ENCODE peak calls at places on chromosomes 3 and 15, in four cellular contexts. S is stimulated activated CD8-positive, alpha-beta memory T cell treated with anti-CD3 and anti-CD28 coated beads, Interleukin-7, amount 100 ng/mL, for 1 hour; E is activated T-cell treated with anti-CD3 and anti-CD28 coated beads, Interleukin-2, amount 50 U/mL, for 72 hours; J is iris pigment epithelial cell. L is an unnamed sample.

GRCh38 chr15:65824031-65824743 is 32.1 kb upstream of the DENND4A start:
- DNase-seq in E (no peak), S (no peak), J (peak), L (peak)

GRCh38 chr3:178434206-178434805 is 101.9 kb upstream of the KCNMB2 start:
- DNase-seq in J (peak), S (no peak), E (no peak), L (no peak)

GRCh38 chr3:194686816-194687637 is 1.3 kb downstream of the FAM43A start:
- DNase-seq in E (peak), J (peak), S (no peak), L (peak)

GRCh38 chr3:72069543-72069942 is 284.6 kb upstream of the PROK2 start:
- DNase-seq in J (no peak), S (no peak), E (no peak), L (no peak)

GRCh38 chr3:33008282-33008681 is 56.8 kb downstream of the CCR4 start:
- DNase-seq in J (no peak), E (no peak), S (no peak), L (no peak)

GRCh38 chr15:85800460-85801123 is 5.9 kb upstream of the KLHL25 start:
- DNase-seq in J (peak), S (no peak), E (no peak), L (peak)

GRCh38 chr3:131880948-131881347 is 153.9 kb downstream of the CPNE4 start:
- DNase-seq in J (no peak), E (no peak), S (no peak), L (no peak)

GRCh38 chr3:182325213-182325941 is 467.9 kb upstream of the ATP11B start:
- DNase-seq in S (no peak), J (peak), E (no peak), L (no peak)

GRCh38 chr3:94349310-94349848 is 286.5 kb downstream of the NSUN3 start:
- DNase-seq in S (no peak), J (no peak), E (no peak), L (no peak)

GRCh38 chr3:51716805-51717204 is 9.9 kb downstream of the GRM2 start:
- DNase-seq in S (no peak), E (no peak), J (no peak), L (no peak)

GRCh38 chr3:45064512-45065372 is 38.6 kb downstream of the CLEC3B start:
- DNase-seq in J (peak), E (peak), S (no peak), L (peak)

GRCh38 chr3:24119321-24119751 is 174.2 kb downstream of the NR1D2 start:
- DNase-seq in J (peak), S (no peak), E (no peak), L (peak)

GRCh38 chr3:161163297-161163696 is 57.8 kb upstream of the NMD3 start:
- DNase-seq in E (no peak), J (peak), S (no peak), L (peak)

GRCh38 chr3:141945726-141946125 is 69.3 kb downstream of the ATP1B3 start:
- DNase-seq in J (no peak), S (no peak), E (no peak), L (no peak)

GRCh38 chr3:62366093-62366419 is 7.3 kb downstream of the FEZF2 start:
- DNase-seq in S (no peak), E (no peak), J (no peak), L (no peak)

GRCh38 chr15:29435811-29436210 is 166.2 kb upstream of the NSMCE3 start:
- DNase-seq in S (no peak), E (no peak), J (no peak), L (peak)

GRCh38 chr3:39639344-39640236 is 169.8 kb upstream of the MYRIP start:
- DNase-seq in J (peak), E (peak), S (no peak), L (peak)

GRCh38 chr3:38640661-38641441 is 8.6 kb downstream of the SCN5A start:
- DNase-seq in J (no peak), E (no peak), S (no peak), L (no peak)

GRCh38 chr3:43632269-43632733 is 10.5 kb upstream of the ANO10 start:
- DNase-seq in E (no peak), S (no peak), J (peak), L (peak)

GRCh38 chr3:133799794-133800585 is 5.6 kb upstream of the SRPRB start:
- DNase-seq in E (no peak), S (no peak), J (peak), L (peak)

GRCh38 chr15:29805043-29805707 is 17.1 kb downstream of the TJP1 start:
- DNase-seq in E (no peak), J (peak), S (no peak), L (no peak)

L was measured in trophoblast cell.